ENCODE peak calls at places on chromosomes 5 and 9, in ten cellular contexts. I is foreskin fibroblast; O is CMK; M is IMR-90; X is HuH-7; E is activated T-helper 1 cell treated with anti-CD3 and anti-CD28 coated beads, Interleukin-2, amount 50 U/mL, for 16 hours; L is activated CD4-positive, CD25-positive, alpha-beta regulatory T cell; V is stimulated activated CD4-positive, alpha-beta T cell treated with anti-CD3 and anti-CD28 coated beads, Interleukin-15, amount 100 ng/mL, for 1 hour; W is activated naive CD8-positive, alpha-beta T cell treated with anti-CD3 and anti-CD28 coated beads, Interleukin-2, amount 50 U/mL, for 24 hours; U is activated CD8-positive, alpha-beta memory T cell treated with anti-CD3 and anti-CD28 coated beads, Interleukin-2, amount 50 U/mL, for 4 hours. T is an unnamed sample.

GRCh38 chr5:136754216-136754615 is 388.9 kb upstream of the TRPC7 start:
- DNase-seq in I (no peak), O (no peak), M (no peak), X (no peak), E (no peak), L (no peak), V (no peak), W (no peak), U (no peak), T (no peak)

GRCh38 chr5:34721359-34721758 is 65.2 kb downstream of the RAI14 start:
- DNase-seq in I (no peak), O (no peak), M (peak; percentile 40), X (peak; percentile 46), E (no peak), L (no peak), V (no peak), W (no peak), U (no peak), T (peak; percentile 77)

GRCh38 chr9:81519816-81520215 is 169.5 kb downstream of the TLE1 start:
- DNase-seq in I (no peak), O (no peak), M (peak; percentile 13), X (no peak), E (no peak), L (no peak), V (no peak), W (no peak), U (no peak), T (no peak)

GRCh38 chr9:137437691-137438590 is 3.2 kb downstream of the ENTPD8 start:
- DNase-seq in I (no peak), O (no peak), M (no peak), X (no peak), E (no peak), L (no peak), V (no peak), W (no peak), U (peak; percentile 12), T (no peak)

GRCh38 chr5:76626738-76627137 is 3.5 kb upstream of the F2RL2 start:
- DNase-seq in I (no peak), O (no peak), M (no peak), X (no peak), E (no peak), L (no peak), V (no peak), W (no peak), U (no peak), T (no peak)

GRCh38 chr9:104810421-104811339 is 46.8 kb downstream of the NIPSNAP3B start:
- DNase-seq in I (peak; percentile 16), O (no peak), M (peak; percentile 59), X (no peak), E (no peak), L (no peak), V (no peak), W (no peak), U (no peak), T (peak; percentile 53)

GRCh38 chr5:138463335-138464017 is 1.8 kb upstream of the EGR1 start:
- DNase-seq in I (no peak), O (no peak), M (no peak), X (no peak), E (no peak), L (no peak), V (no peak), W (no peak), U (no peak), T (peak; percentile 46)

GRCh38 chr5:138574744-138575193 is 432 bp downstream of the HSPA9 start:
- DNase-seq in I (no peak), O (no peak), M (peak; percentile 24), X (peak; percentile 18), E (no peak), L (peak; percentile 55), V (no peak), W (no peak), U (no peak), T (no peak)

GRCh38 chr9:136825295-136826187 is 16.7 kb upstream of the AJM1 start:
- DNase-seq in I (no peak), O (no peak), M (no peak), X (no peak), E (no peak), L (no peak), V (no peak), W (no peak), U (no peak), T (no peak)

GRCh38 chr9:20208951-20209350 is 413.3 kb downstream of the MLLT3 start:
- DNase-seq in I (no peak), O (no peak), M (no peak), X (no peak), E (no peak), L (no peak), V (no peak), W (no peak), U (no peak), T (no peak)

GRCh38 chr9:3732077-3733038 is 206.6 kb upstream of the RFX3 start:
- DNase-seq in I (peak; percentile 76), O (peak; percentile 21), M (peak; percentile 90), X (peak; percentile 46), E (no peak), L (no peak), V (no peak), W (peak; percentile 33), U (peak; percentile 18), T (peak; percentile 89)

GRCh38 chr5:168877132-168877895 is 298.1 kb upstream of the PANK3 start:
- DNase-seq in I (no peak), O (no peak), M (no peak), X (no peak), E (no peak), L (no peak), V (no peak), W (no peak), U (no peak), T (no peak)

GRCh38 chr5:151063136-151063544 is 17.7 kb downstream of the TNIP1 start:
- DNase-seq in I (peak; percentile 79), O (no peak), M (peak; percentile 87), X (no peak), E (no peak), L (no peak), V (no peak), W (no peak), U (no peak), T (peak; percentile 77)

GRCh38 chr5:72222521-72222920 is 97.5 kb downstream of the MRPS27 start:
- DNase-seq in I (no peak), O (no peak), M (no peak), X (no peak), E (no peak), L (no peak), V (no peak), W (no peak), U (no peak), T (no peak)

GRCh38 chr5:56812110-56812509 is 3.2 kb upstream of the MAP3K1 start:
- DNase-seq in I (no peak), O (no peak), M (peak; percentile 29), X (no peak), E (no peak), L (no peak), V (no peak), W (no peak), U (no peak), T (no peak)

GRCh38 chr9:75993434-75993833 is 103.0 kb downstream of the PCSK5 start:
- DNase-seq in I (peak; percentile 21), O (no peak), M (peak; percentile 41), X (no peak), E (no peak), L (no peak), V (no peak), W (no peak), U (no peak), T (peak; percentile 26)

GRCh38 chr5:98121036-98121936 is 652.2 kb upstream of the RGMB start:
- DNase-seq in I (no peak), O (no peak), M (no peak), X (peak; percentile 26), E (no peak), L (no peak), V (no peak), W (no peak), U (no peak), T (no peak)

GRCh38 chr9:101352892-101353462 is 31.8 kb downstream of the BAAT start:
- DNase-seq in I (no peak), O (no peak), M (no peak), X (no peak), E (no peak), L (no peak), V (no peak), W (no peak), U (no peak), T (no peak)

GRCh38 chr9:115850548-115851304 is 302.9 kb upstream of the PAPPA start:
- DNase-seq in I (peak; percentile 56), O (no peak), M (peak; percentile 84), X (no peak), E (no peak), L (no peak), V (no peak), W (no peak), U (no peak), T (peak; percentile 88)

GRCh38 chr5:172163346-172163745 is 24.7 kb downstream of the STK10 start:
- DNase-seq in I (no peak), O (no peak), M (peak; percentile 43), X (no peak), E (no peak), L (no peak), V (no peak), W (no peak), U (no peak), T (peak; percentile 59)

GRCh38 chr5:42912184-42912766 is 100.6 kb upstream of the SELENOP start:
- DNase-seq in I (peak; percentile 43), O (peak; percentile 22), M (peak; percentile 72), X (peak; percentile 65), E (no peak), L (no peak), V (peak; percentile 16), W (peak; percentile 25), U (peak; percentile 57), T (peak; percentile 58)

GRCh38 chr9:130484362-130485072 is 39.8 kb downstream of the ASS1 start:
- DNase-seq in I (no peak), O (no peak), M (no peak), X (no peak), E (no peak), L (no peak), V (no peak), W (no peak), U (no peak), T (no peak)

GRCh38 chr9:84166828-84167400 is 173.6 kb downstream of the SLC28A3 start:
- DNase-seq in I (no peak), O (no peak), M (no peak), X (no peak), E (no peak), L (no peak), V (no peak), W (no peak), U (no peak), T (no peak)

GRCh38 chr5:33994845-33995244 is 10.4 kb upstream of the SLC45A2 start:
- DNase-seq in I (peak; percentile 47), O (no peak), M (peak; percentile 76), X (no peak), E (no peak), L (no peak), V (no peak), W (no peak), U (no peak), T (peak; percentile 90)

GRCh38 chr9:129379181-129379836 is 201.2 kb upstream of the IER5L start:
- DNase-seq in I (no peak), O (no peak), M (no peak), X (no peak), E (no peak), L (no peak), V (no peak), W (no peak), U (no peak), T (no peak)

GRCh38 chr5:177507596-177508216 is 1.9 kb downstream of the DOK3 start:
- DNase-seq in I (no peak), O (no peak), M (no peak), X (no peak), E (no peak), L (no peak), V (no peak), W (no peak), U (no peak), T (no peak)

GRCh38 chr9:14205463-14205862 is 108.5 kb downstream of the NFIB start:
- DNase-seq in I (peak; percentile 60), O (no peak), M (peak; percentile 82), X (no peak), E (no peak), L (no peak), V (no peak), W (no peak), U (no peak), T (peak; percentile 74)

GRCh38 chr9:73434826-73435225 is 283.2 kb downstream of the ANXA1 start:
- DNase-seq in I (no peak), O (no peak), M (no peak), X (no peak), E (no peak), L (no peak), V (no peak), W (no peak), U (no peak), T (no peak)

T was measured in AG10803.